ENCODE peak calls at places on chromosomes 3 and 15, in ten cellular contexts. One of them, this sample, is unnamed.

GRCh38 chr15:25134546-25134945 is 179.8 kb downstream of the SNRPN start:
- DNase-seq in pancreas: no peak
- DNase-seq in colonic mucosa: no peak
- DNase-seq in NB4: peak; percentile 1
- DNase-seq in WERI-Rb-1: no peak
- DNase-seq in BJ: no peak
- DNase-seq in epithelial cell of esophagus: peak; percentile 37
- DNase-seq in ovary: no peak
- DNase-seq in A549: no peak
- DNase-seq in fibroblast of mammary gland: no peak
- DNase-seq in this sample: no peak

GRCh38 chr3:131386429-131386926 is 4.9 kb downstream of the NUDT16 start:
- DNase-seq in pancreas: peak; percentile 63
- DNase-seq in epithelial cell of esophagus: no peak
- DNase-seq in NB4: peak; percentile 81
- DNase-seq in WERI-Rb-1: no peak
- DNase-seq in A549: no peak
- DNase-seq in ovary: no peak
- DNase-seq in fibroblast of mammary gland: peak; percentile 27
- DNase-seq in BJ: no peak
- DNase-seq in colonic mucosa: peak; percentile 86
- DNase-seq in this sample: no peak

GRCh38 chr15:79804833-79805232 is 92.0 kb downstream of the MTHFS start:
- DNase-seq in NB4: no peak
- DNase-seq in A549: no peak
- DNase-seq in epithelial cell of esophagus: no peak
- DNase-seq in pancreas: no peak
- DNase-seq in fibroblast of mammary gland: peak; percentile 8
- DNase-seq in ovary: no peak
- DNase-seq in colonic mucosa: no peak
- DNase-seq in WERI-Rb-1: no peak
- DNase-seq in BJ: no peak
- DNase-seq in this sample: no peak

GRCh38 chr15:66617137-66618090 is 51.6 kb upstream of the LCTL start:
- DNase-seq in NB4: peak; percentile 89
- DNase-seq in WERI-Rb-1: peak; percentile 22
- DNase-seq in BJ: no peak
- DNase-seq in A549: peak; percentile 48
- DNase-seq in fibroblast of mammary gland: peak; percentile 59
- DNase-seq in colonic mucosa: peak; percentile 76
- DNase-seq in ovary: peak; percentile 40
- DNase-seq in epithelial cell of esophagus: peak; percentile 73
- DNase-seq in pancreas: peak; percentile 39
- DNase-seq in this sample: peak; percentile 52

GRCh38 chr15:92810418-92811138 is 89.5 kb upstream of the CHD2 start:
- DNase-seq in pancreas: peak; percentile 83
- DNase-seq in NB4: peak; percentile 86
- DNase-seq in fibroblast of mammary gland: peak; percentile 76
- DNase-seq in ovary: peak; percentile 69
- DNase-seq in colonic mucosa: peak; percentile 86
- DNase-seq in epithelial cell of esophagus: peak; percentile 67
- DNase-seq in A549: peak; percentile 92
- DNase-seq in BJ: no peak
- DNase-seq in WERI-Rb-1: peak; percentile 78
- DNase-seq in this sample: peak; percentile 78

GRCh38 chr3:108180214-108180613 is 42.0 kb downstream of the IFT57 start:
- DNase-seq in epithelial cell of esophagus: peak; percentile 54
- DNase-seq in BJ: no peak
- DNase-seq in A549: no peak
- DNase-seq in WERI-Rb-1: no peak
- DNase-seq in colonic mucosa: no peak
- DNase-seq in fibroblast of mammary gland: peak; percentile 87
- DNase-seq in ovary: no peak
- DNase-seq in pancreas: no peak
- DNase-seq in NB4: no peak
- DNase-seq in this sample: no peak

GRCh38 chr3:157061271-157061670 is 98.7 kb downstream of the CCNL1 start:
- DNase-seq in ovary: no peak
- DNase-seq in BJ: no peak
- DNase-seq in NB4: no peak
- DNase-seq in pancreas: no peak
- DNase-seq in WERI-Rb-1: no peak
- DNase-seq in colonic mucosa: no peak
- DNase-seq in A549: no peak
- DNase-seq in epithelial cell of esophagus: no peak
- DNase-seq in fibroblast of mammary gland: no peak
- DNase-seq in this sample: no peak

GRCh38 chr3:184259878-184260570 is 1.3 kb downstream of the CAMK2N2 start:
- DNase-seq in colonic mucosa: no peak
- DNase-seq in WERI-Rb-1: no peak
- DNase-seq in BJ: no peak
- DNase-seq in ovary: peak; percentile 30
- DNase-seq in fibroblast of mammary gland: no peak
- DNase-seq in pancreas: peak; percentile 38
- DNase-seq in epithelial cell of esophagus: peak; percentile 41
- DNase-seq in NB4: peak; percentile 59
- DNase-seq in A549: peak; percentile 24
- DNase-seq in this sample: no peak

GRCh38 chr3:113212155-113212844 is 943 bp downstream of the BOC start:
- DNase-seq in A549: peak; percentile 10
- DNase-seq in BJ: no peak
- DNase-seq in epithelial cell of esophagus: no peak
- DNase-seq in colonic mucosa: no peak
- DNase-seq in ovary: peak; percentile 53
- DNase-seq in WERI-Rb-1: peak; percentile 11
- DNase-seq in NB4: peak; percentile 61
- DNase-seq in pancreas: peak; percentile 39
- DNase-seq in fibroblast of mammary gland: peak; percentile 46
- DNase-seq in this sample: no peak

GRCh38 chr3:100335137-100335833 is 728 bp downstream of the NIT2 start:
- DNase-seq in A549: peak; percentile 26
- DNase-seq in pancreas: no peak
- DNase-seq in ovary: no peak
- DNase-seq in fibroblast of mammary gland: peak; percentile 30
- DNase-seq in NB4: peak; percentile 78
- DNase-seq in epithelial cell of esophagus: peak; percentile 45
- DNase-seq in WERI-Rb-1: peak; percentile 60
- DNase-seq in BJ: no peak
- DNase-seq in colonic mucosa: peak; percentile 25
- DNase-seq in this sample: peak; percentile 81

GRCh38 chr3:172449468-172450149 is 1.4 kb upstream of the GHSR start:
- DNase-seq in pancreas: no peak
- DNase-seq in A549: no peak
- DNase-seq in fibroblast of mammary gland: peak; percentile 27
- DNase-seq in ovary: no peak
- DNase-seq in epithelial cell of esophagus: peak; percentile 48
- DNase-seq in NB4: no peak
- DNase-seq in WERI-Rb-1: no peak
- DNase-seq in colonic mucosa: no peak
- DNase-seq in BJ: no peak
- DNase-seq in this sample: no peak

GRCh38 chr15:31263751-31264533 is 62.7 kb upstream of the KLF13 start:
- DNase-seq in ovary: no peak
- DNase-seq in BJ: no peak
- DNase-seq in pancreas: peak; percentile 70
- DNase-seq in fibroblast of mammary gland: no peak
- DNase-seq in colonic mucosa: peak; percentile 91
- DNase-seq in A549: no peak
- DNase-seq in WERI-Rb-1: no peak
- DNase-seq in NB4: peak; percentile 78
- DNase-seq in epithelial cell of esophagus: peak; percentile 79
- DNase-seq in this sample: peak; percentile 91

GRCh38 chr3:149971403-149972075 is 844 bp upstream of the PFN2 start:
- DNase-seq in epithelial cell of esophagus: peak; percentile 68
- DNase-seq in BJ: no peak
- DNase-seq in NB4: peak; percentile 12
- DNase-seq in colonic mucosa: peak; percentile 57
- DNase-seq in fibroblast of mammary gland: peak; percentile 71
- DNase-seq in WERI-Rb-1: peak; percentile 62
- DNase-seq in pancreas: peak; percentile 53
- DNase-seq in A549: no peak
- DNase-seq in ovary: peak; percentile 65
- DNase-seq in this sample: no peak

GRCh38 chr15:99324082-99324620 is 72.9 kb downstream of the LRRC28 start:
- DNase-seq in fibroblast of mammary gland: peak; percentile 89
- DNase-seq in WERI-Rb-1: no peak
- DNase-seq in BJ: peak; percentile 56
- DNase-seq in pancreas: no peak
- DNase-seq in ovary: no peak
- DNase-seq in epithelial cell of esophagus: peak; percentile 88
- DNase-seq in colonic mucosa: no peak
- DNase-seq in A549: peak; percentile 92
- DNase-seq in NB4: peak; percentile 52
- DNase-seq in this sample: peak; percentile 69

GRCh38 chr3:179927191-179927590 is 109.5 kb downstream of the PEX5L start:
- DNase-seq in A549: no peak
- DNase-seq in WERI-Rb-1: no peak
- DNase-seq in ovary: no peak
- DNase-seq in colonic mucosa: no peak
- DNase-seq in pancreas: no peak
- DNase-seq in epithelial cell of esophagus: no peak
- DNase-seq in fibroblast of mammary gland: no peak
- DNase-seq in BJ: no peak
- DNase-seq in NB4: no peak
- DNase-seq in this sample: no peak

GRCh38 chr3:179933079-179933478 is 103.7 kb downstream of the PEX5L start:
- DNase-seq in A549: no peak
- DNase-seq in fibroblast of mammary gland: no peak
- DNase-seq in WERI-Rb-1: no peak
- DNase-seq in ovary: no peak
- DNase-seq in pancreas: no peak
- DNase-seq in epithelial cell of esophagus: no peak
- DNase-seq in BJ: no peak
- DNase-seq in colonic mucosa: no peak
- DNase-seq in NB4: no peak
- DNase-seq in this sample: no peak

GRCh38 chr3:179933872-179934271 is 102.9 kb downstream of the PEX5L start:
- DNase-seq in BJ: no peak
- DNase-seq in ovary: no peak
- DNase-seq in NB4: no peak
- DNase-seq in A549: no peak
- DNase-seq in WERI-Rb-1: no peak
- DNase-seq in epithelial cell of esophagus: no peak
- DNase-seq in pancreas: no peak
- DNase-seq in colonic mucosa: no peak
- DNase-seq in fibroblast of mammary gland: no peak
- DNase-seq in this sample: no peak

GRCh38 chr3:179929091-179929529 is 107.6 kb downstream of the PEX5L start:
- DNase-seq in WERI-Rb-1: peak; percentile 87
- DNase-seq in ovary: peak; percentile 38
- DNase-seq in BJ: no peak
- DNase-seq in NB4: peak; percentile 57
- DNase-seq in epithelial cell of esophagus: peak; percentile 76
- DNase-seq in colonic mucosa: peak; percentile 30
- DNase-seq in A549: peak; percentile 57
- DNase-seq in pancreas: peak; percentile 37
- DNase-seq in fibroblast of mammary gland: peak; percentile 73
- DNase-seq in this sample: peak; percentile 76
- TF ChIP-seq CTCF in WERI-Rb-1: peak; percentile 59
- TF ChIP-seq CTCF in ovary: peak; percentile 24
- TF ChIP-seq CTCF in BJ: peak; percentile 82
- TF ChIP-seq CTCF in NB4: peak; percentile 85
- TF ChIP-seq CTCF in epithelial cell of esophagus: peak; percentile 85
- TF ChIP-seq CTCF in colonic mucosa: peak; percentile 52
- TF ChIP-seq CTCF in A549: peak; percentile 62
- TF ChIP-seq CTCF in pancreas: peak; percentile 72
- TF ChIP-seq CTCF in fibroblast of mammary gland: peak; percentile 87
- TF ChIP-seq CTCF in this sample: peak; percentile 70

GRCh38 chr3:52873433-52874159 is 23.8 kb downstream of the STIMATE start:
- DNase-seq in epithelial cell of esophagus: no peak
- DNase-seq in ovary: no peak
- DNase-seq in pancreas: no peak
- DNase-seq in fibroblast of mammary gland: peak; percentile 81
- DNase-seq in NB4: peak; percentile 35
- DNase-seq in colonic mucosa: no peak
- DNase-seq in BJ: no peak
- DNase-seq in WERI-Rb-1: no peak
- DNase-seq in A549: peak; percentile 5
- DNase-seq in this sample: no peak

GRCh38 chr3:52874160-52874701 is 23.1 kb downstream of the STIMATE start:
- DNase-seq in NB4: no peak
- DNase-seq in BJ: no peak
- DNase-seq in ovary: no peak
- DNase-seq in fibroblast of mammary gland: no peak
- DNase-seq in epithelial cell of esophagus: no peak
- DNase-seq in colonic mucosa: no peak
- DNase-seq in A549: no peak
- DNase-seq in WERI-Rb-1: no peak
- DNase-seq in pancreas: no peak
- DNase-seq in this sample: no peak

GRCh38 chr3:52872245-52872644 is 25.1 kb downstream of the STIMATE start:
- DNase-seq in A549: no peak
- DNase-seq in colonic mucosa: no peak
- DNase-seq in epithelial cell of esophagus: no peak
- DNase-seq in ovary: no peak
- DNase-seq in pancreas: no peak
- DNase-seq in fibroblast of mammary gland: no peak
- DNase-seq in BJ: no peak
- DNase-seq in NB4: no peak
- DNase-seq in WERI-Rb-1: no peak
- DNase-seq in this sample: no peak

GRCh38 chr3:52870471-52870870 is 26.9 kb downstream of the STIMATE start:
- DNase-seq in colonic mucosa: no peak
- DNase-seq in BJ: no peak
- DNase-seq in A549: no peak
- DNase-seq in pancreas: no peak
- DNase-seq in epithelial cell of esophagus: no peak
- DNase-seq in ovary: no peak
- DNase-seq in WERI-Rb-1: no peak
- DNase-seq in fibroblast of mammary gland: no peak
- DNase-seq in NB4: no peak
- DNase-seq in this sample: no peak

GRCh38 chr3:52871761-52872160 is 25.6 kb downstream of the STIMATE start:
- DNase-seq in NB4: no peak
- DNase-seq in fibroblast of mammary gland: no peak
- DNase-seq in pancreas: no peak
- DNase-seq in WERI-Rb-1: no peak
- DNase-seq in ovary: no peak
- DNase-seq in epithelial cell of esophagus: no peak
- DNase-seq in colonic mucosa: no peak
- DNase-seq in A549: no peak
- DNase-seq in BJ: no peak
- DNase-seq in this sample: no peak
- H3K4me3 ChIP-seq in NB4: no peak overlapping the region
- H3K4me3 ChIP-seq in fibroblast of mammary gland: no peak overlapping the region
- H3K4me3 ChIP-seq in pancreas: no peak overlapping the region
- H3K4me3 ChIP-seq in WERI-Rb-1: no peak overlapping the region
- H3K4me3 ChIP-seq in ovary: no peak overlapping the region
- H3K4me3 ChIP-seq in epithelial cell of esophagus: no peak overlapping the region
- H3K4me3 ChIP-seq in colonic mucosa: no peak overlapping the region
- H3K4me3 ChIP-seq in A549: no peak overlapping the region
- H3K4me3 ChIP-seq in BJ: no peak overlapping the region
- H3K4me3 ChIP-seq in this sample: no peak overlapping the region

GRCh38 chr3:118863731-118864322 is 170.8 kb downstream of the IGSF11 start:
- DNase-seq in WERI-Rb-1: peak; percentile 27
- DNase-seq in epithelial cell of esophagus: peak; percentile 39
- DNase-seq in NB4: peak; percentile 21
- DNase-seq in A549: peak; percentile 58
- DNase-seq in fibroblast of mammary gland: no peak
- DNase-seq in BJ: no peak
- DNase-seq in pancreas: no peak
- DNase-seq in ovary: no peak
- DNase-seq in colonic mucosa: no peak
- DNase-seq in this sample: peak; percentile 35
- TF ChIP-seq CTCF in WERI-Rb-1: peak; percentile 65
- TF ChIP-seq CTCF in epithelial cell of esophagus: peak; percentile 44
- TF ChIP-seq CTCF in NB4: peak; percentile 50
- TF ChIP-seq CTCF in A549: peak; percentile 20
- TF ChIP-seq CTCF in fibroblast of mammary gland: no peak
- TF ChIP-seq CTCF in BJ: no peak
- TF ChIP-seq CTCF in pancreas: no peak
- TF ChIP-seq CTCF in ovary: no peak
- TF ChIP-seq CTCF in colonic mucosa: no peak
- TF ChIP-seq CTCF in this sample: peak; percentile 45

GRCh38 chr15:42156266-42156922 is at the start of gene PLA2G4F:
- DNase-seq in ovary: no peak
- DNase-seq in NB4: no peak
- DNase-seq in pancreas: peak; percentile 72
- DNase-seq in fibroblast of mammary gland: no peak
- DNase-seq in epithelial cell of esophagus: peak; percentile 80
- DNase-seq in WERI-Rb-1: no peak
- DNase-seq in BJ: no peak
- DNase-seq in colonic mucosa: peak; percentile 81
- DNase-seq in A549: no peak
- DNase-seq in this sample: no peak
- H3K4me3 ChIP-seq in ovary: no peak within 1 kb of the TSS
- H3K4me3 ChIP-seq in NB4: no peak within 1 kb of the TSS
- H3K4me3 ChIP-seq in pancreas: no peak within 1 kb of the TSS
- H3K4me3 ChIP-seq in fibroblast of mammary gland: no peak within 1 kb of the TSS
- H3K4me3 ChIP-seq in epithelial cell of esophagus: peak within 1 kb of the TSS; percentile 53
- H3K4me3 ChIP-seq in WERI-Rb-1: no peak within 1 kb of the TSS
- H3K4me3 ChIP-seq in BJ: no peak within 1 kb of the TSS
- H3K4me3 ChIP-seq in colonic mucosa: peak within 1 kb of the TSS; percentile 37
- H3K4me3 ChIP-seq in A549: no peak within 1 kb of the TSS
- H3K4me3 ChIP-seq in this sample: no peak within 1 kb of the TSS

This sample was measured in GM12865.